ENCODE peak calls at places on chromosomes 2 and 18, in nine cellular contexts. P, L, T, F, I, S, B, K and H are unnamed samples. For H3K4me1 and H3K27me3, the result is how much of the 10 kb centered on the place peaks cover.

GRCh38 chr18:73662440-73662839 is 485.2 kb downstream of the FBXO15 start:
- DNase-seq in T (no peak), K (no peak), F (no peak), I (no peak), L (no peak), B (no peak), S (no peak), P (no peak), H (no peak)

GRCh38 chr2:219627105-219628100 is at the start of gene SLC4A3:
- DNase-seq in S (no peak), T (no peak), K (peak), F (peak), P (peak), I (peak), L (no peak), B (peak), H (peak)

GRCh38 chr2:74587664-74588277 is 33.3 kb downstream of the DOK1 start:
- DNase-seq in S (peak), K (peak), F (peak), T (peak), I (peak), P (peak), B (peak), L (peak), H (peak)

GRCh38 chr2:161586517-161587167 is 37.6 kb upstream of the SLC4A10 start:
- DNase-seq in K (peak), B (peak), I (peak), T (peak), L (peak), P (peak), F (peak), S (peak), H (peak)

GRCh38 chr18:13530879-13531387 is 195.4 kb downstream of the FAM210A start:
- DNase-seq in F (peak), B (peak), L (peak), P (no peak), T (peak), I (peak), S (peak), K (peak), H (peak)

GRCh38 chr2:214127178-214127970 is 283.5 kb upstream of the VWC2L start:
- DNase-seq in S (no peak), I (peak), K (no peak), T (no peak), L (peak), B (peak), F (peak), P (no peak), H (peak)

GRCh38 chr2:235575904-235576303 is 82.1 kb downstream of the AGAP1 start:
- DNase-seq in B (no peak), P (no peak), L (no peak), F (no peak), K (no peak), S (no peak), T (no peak), I (no peak), H (no peak)

GRCh38 chr2:236547725-236548124 is 21.9 kb upstream of the ACKR3 start:
- DNase-seq in L (no peak), F (no peak), B (no peak), S (no peak), K (no peak), P (no peak), T (no peak), I (no peak), H (no peak)

GRCh38 chr2:112175958-112176573 is 37.9 kb downstream of the FBLN7 start:
- DNase-seq in K (no peak), P (no peak), S (no peak), F (no peak), I (no peak), B (no peak), L (no peak), T (no peak), H (no peak)

GRCh38 chr2:72892506-72893173 is 5.4 kb downstream of the SPR start:
- DNase-seq in P (peak), K (peak), L (peak), T (peak), B (peak), S (no peak), F (peak), I (peak), H (peak)

GRCh38 chr2:42924436-42924897 is 132.1 kb upstream of the HAAO start:
- DNase-seq in L (no peak), P (no peak), T (no peak), S (no peak), F (no peak), K (no peak), I (no peak), B (no peak), H (no peak)

GRCh38 chr2:45303417-45304202 is 294.4 kb upstream of the SIX2 start:
- DNase-seq in I (no peak), F (no peak), S (no peak), B (no peak), P (no peak), K (no peak), T (no peak), L (no peak), H (no peak)

GRCh38 chr2:58521803-58522602 is 280.9 kb upstream of the FANCL start:
- DNase-seq in S (no peak), I (no peak), B (peak), K (peak), P (no peak), T (peak), L (no peak), F (peak), H (no peak)

GRCh38 chr18:2424420-2424819 is 146.9 kb downstream of the METTL4 start:
- DNase-seq in S (no peak), T (no peak), K (no peak), I (no peak), B (peak), P (no peak), L (no peak), F (peak), H (no peak)

GRCh38 chr2:226905718-226906438 is 70.0 kb downstream of the RHBDD1 start:
- DNase-seq in T (peak), F (no peak), P (no peak), K (no peak), B (no peak), L (no peak), S (no peak), I (no peak), H (no peak)

GRCh38 chr2:138071720-138072719 is 107.7 kb downstream of the HNMT start:
- DNase-seq in L (peak), F (peak), B (no peak), T (no peak), P (no peak), S (no peak), I (peak), K (no peak), H (no peak)

GRCh38 chr18:28404721-28405120 is 227.8 kb upstream of the CDH2 start:
- DNase-seq in K (no peak), T (no peak), L (no peak), I (no peak), P (no peak), S (no peak), B (peak), F (no peak), H (no peak)

GRCh38 chr2:32852821-32853220 is 93.9 kb upstream of the LTBP1 start:
- DNase-seq in P (no peak), L (no peak), T (no peak), I (no peak), K (no peak), F (no peak), B (peak), S (no peak), H (no peak)

GRCh38 chr2:99900589-99900988 is 241.8 kb downstream of the AFF3 start:
- DNase-seq in T (no peak), F (no peak), B (no peak), K (no peak), S (no peak), L (no peak), P (no peak), I (no peak), H (no peak)

GRCh38 chr18:72941001-72941400 is 73.2 kb upstream of the NETO1 start:
- DNase-seq in T (no peak), I (no peak), K (no peak), S (no peak), P (no peak), L (no peak), F (peak), B (no peak), H (peak)

GRCh38 chr2:73291093-73291460 is 2.3 kb downstream of the EGR4 start:
- DNase-seq in L (peak), T (peak), S (no peak), B (peak), K (peak), P (peak), F (peak), I (peak), H (peak)

GRCh38 chr2:163856941-163857340 is 121.1 kb upstream of the FIGN start:
- DNase-seq in B (peak), P (no peak), S (no peak), I (no peak), K (no peak), L (peak), T (no peak), F (peak), H (peak)

GRCh38 chr18:76620326-76620813 is 125.3 kb upstream of the ZNF516 start:
- DNase-seq in S (peak), K (no peak), T (peak), I (peak), F (no peak), P (peak), L (peak), B (peak), H (peak)

GRCh38 chr2:54013996-54014395 is 43.2 kb upstream of the PSME4 start:
- DNase-seq in S (no peak), K (no peak), I (no peak), P (no peak), L (no peak), T (no peak), F (no peak), B (no peak), H (no peak)

GRCh38 chr2:201235865-201236811 is 24.2 kb upstream of the CASP8 start:
- DNase-seq in P (peak), S (no peak), K (peak), F (peak), I (peak), L (peak), B (peak), T (peak), H (peak)

GRCh38 chr2:149375801-149376349 is 45.5 kb downstream of the LYPD6 start:
- DNase-seq in B (peak), K (peak), F (no peak), I (no peak), T (no peak), S (no peak), P (no peak), L (no peak), H (peak)

GRCh38 chr2:153145470-153145869 is 333.1 kb downstream of the RPRM start:
- DNase-seq in L (no peak), S (no peak), P (no peak), T (no peak), B (no peak), F (no peak), I (no peak), K (no peak), H (no peak)

GRCh38 chr2:112701092-112701491 is 19.7 kb upstream of the NT5DC4 start:
- DNase-seq in T (no peak), F (no peak), B (no peak), S (no peak), L (peak), K (no peak), P (peak), I (peak), H (no peak)

GRCh38 chr2:21118302-21118920 is 5.4 kb upstream of the TDRD15 start:
- DNase-seq in P (peak), L (peak), S (peak), B (peak), I (peak), F (peak), K (peak), T (peak), H (peak)

GRCh38 chr2:3651686-3652516 is 6.1 kb upstream of the ALLC start:
- DNase-seq in T (peak), I (no peak), P (no peak), F (peak), B (peak), L (peak), K (peak), S (no peak), H (no peak)

GRCh38 chr2:126029316-126029715 is 626.6 kb upstream of the GYPC start:
- DNase-seq in T (peak), S (no peak), L (no peak), P (no peak), I (no peak), B (no peak), F (no peak), K (no peak), H (no peak)

DNA sequence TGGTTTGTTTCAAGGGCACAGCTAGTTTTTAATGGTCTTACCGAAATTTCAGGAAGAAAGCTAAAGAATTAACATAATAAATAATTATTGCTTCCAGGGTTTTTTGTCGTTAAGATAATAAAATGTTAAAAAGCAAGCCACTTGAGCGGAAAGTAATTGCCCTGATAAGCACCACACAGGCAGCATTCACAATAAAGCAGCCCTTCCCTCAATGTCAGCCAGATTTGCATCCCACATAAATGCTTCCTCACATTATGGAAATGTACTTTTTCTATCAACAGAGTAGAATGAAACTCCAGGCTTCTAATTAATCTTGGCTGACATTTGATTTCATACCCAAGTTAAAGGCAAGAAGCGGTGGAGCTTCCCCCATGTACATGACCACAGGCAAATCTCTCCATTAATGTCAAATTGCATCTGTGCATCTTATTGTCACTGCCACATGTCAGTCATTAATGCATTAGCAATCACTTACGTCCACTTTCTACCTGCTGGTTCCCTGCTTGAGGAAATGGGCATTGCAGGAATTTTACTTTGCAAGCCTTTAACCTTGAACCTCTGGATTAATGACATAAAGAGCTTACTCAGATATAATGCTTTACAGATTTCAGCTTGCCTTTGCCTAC is 26.2 kb downstream of the PTPRM start:
- DNase-seq in K (peak), S (no peak), P (no peak), T (no peak), F (no peak), B (no peak), I (no peak), L (no peak), H (no peak)
- H3K4me1 ChIP-seq in K (under half), S (under half), P (under half), T (under half), F (under half), B (under half), I (under half), L (under half), H (under half)

GRCh38 chr2:231924889-231925275 is 1.3 kb downstream of the NPPC start:
- DNase-seq in I (no peak), P (no peak), B (no peak), L (no peak), K (peak), S (no peak), T (no peak), F (no peak), H (no peak)

GRCh38 chr2:231926761-231927565 is 767 bp upstream of the NPPC start:
- DNase-seq in L (no peak), T (no peak), F (peak), K (peak), S (no peak), B (peak), I (peak), P (no peak), H (no peak)

GRCh38 chr2:231927566-231927890 is 1.3 kb upstream of the NPPC start:
- DNase-seq in B (no peak), K (no peak), I (no peak), F (no peak), T (no peak), S (no peak), L (no peak), P (no peak), H (no peak)

GRCh38 chr2:231925303-231926179 is 655 bp downstream of the NPPC start:
- DNase-seq in B (peak), L (peak), K (peak), F (peak), I (peak), P (peak), T (peak), S (peak), H (peak)

GRCh38 chr2:231926180-231926741 is at the start of gene NPPC:
- DNase-seq in K (peak), P (peak), T (peak), L (peak), I (peak), S (no peak), F (peak), B (peak), H (peak)
- H3K27me3 ChIP-seq in K (under half), P (half or more), T (under half), L (half or more), I (half or more), S (under half), F (under half), B (under half), H (half or more)

DNA sequence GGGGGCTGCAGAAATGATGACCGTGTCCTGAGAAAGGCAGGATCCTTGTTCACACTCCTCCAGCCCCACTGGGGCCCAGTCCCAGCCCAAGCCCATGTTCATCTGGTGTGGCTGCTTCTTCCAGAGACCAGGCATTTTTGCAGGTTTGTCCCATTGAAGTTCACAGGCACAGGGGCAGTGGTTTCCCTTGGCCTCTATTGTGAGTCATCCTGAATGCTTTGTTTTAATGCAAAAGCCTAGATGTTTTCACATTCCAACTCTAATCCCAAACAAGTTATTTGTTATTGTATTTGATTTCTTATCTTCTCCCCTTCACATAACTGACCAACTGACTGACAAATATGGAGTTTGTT is 426.4 kb upstream of the ID2 start:
- DNase-seq in K (no peak), P (no peak), L (no peak), I (peak), S (no peak), F (no peak), B (peak), T (no peak), H (peak)
- H3K9ac ChIP-seq in K (no peak), P (no peak), L (no peak), I (no peak), S (no peak), F (no peak), B (no peak), T (no peak), H (no peak)

GRCh38 chr2:191467113-191467512 is 210.8 kb upstream of the NABP1 start:
- DNase-seq in B (no peak), K (no peak), S (no peak), T (no peak), F (no peak), L (no peak), P (no peak), I (no peak), H (no peak)

GRCh38 chr2:191459158-191459557 is 214.0 kb downstream of the MYO1B start:
- DNase-seq in B (no peak), P (no peak), I (no peak), K (no peak), F (no peak), L (no peak), T (no peak), S (no peak), H (no peak)

GRCh38 chr2:191463790-191464189 is 214.1 kb upstream of the NABP1 start:
- DNase-seq in T (no peak), S (no peak), F (no peak), B (no peak), K (no peak), L (no peak), P (no peak), I (no peak), H (no peak)

DNA sequence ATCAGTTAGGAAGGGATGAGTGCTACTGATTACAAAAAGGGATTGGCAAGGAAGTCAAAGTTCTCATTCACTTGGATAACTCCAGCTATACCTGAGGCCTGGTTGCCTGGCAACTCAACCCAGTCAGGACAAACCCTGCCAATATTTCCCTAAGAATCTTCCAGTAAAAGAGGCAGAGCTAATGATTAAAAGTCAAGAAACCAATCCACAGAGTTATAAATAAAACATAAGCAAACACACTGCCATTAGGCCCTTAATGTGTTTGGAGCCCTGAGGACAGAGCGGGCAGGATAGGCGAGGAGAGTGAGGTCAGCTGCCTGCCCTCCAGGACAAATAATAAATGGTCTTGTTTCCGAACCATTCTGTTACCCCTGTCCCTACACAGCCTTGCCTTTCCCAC is 215.6 kb upstream of the NABP1 start:
- DNase-seq in F (no peak), K (no peak), S (no peak), L (no peak), T (no peak), P (no peak), B (no peak), I (no peak), H (no peak)
- H3K4me1 ChIP-seq in F (under half), K (under half), S (under half), L (under half), T (under half), P (under half), B (under half), I (under half), H (under half)

GRCh38 chr2:61167587-61167986 is 5.6 kb downstream of the C2orf74 start:
- DNase-seq in F (no peak), L (no peak), B (no peak), T (no peak), P (peak), S (no peak), K (no peak), I (no peak), H (no peak)

GRCh38 chr2:61165946-61166345 is 4.0 kb downstream of the C2orf74 start:
- DNase-seq in F (no peak), L (no peak), K (no peak), S (no peak), I (peak), P (peak), T (no peak), B (no peak), H (no peak)

GRCh38 chr2:61161888-61162287 is at the start of gene C2orf74:
- DNase-seq in T (no peak), L (no peak), S (no peak), P (no peak), I (no peak), F (no peak), B (no peak), K (no peak), H (no peak)

GRCh38 chr2:61158356-61158944 is 3.5 kb upstream of the C2orf74 start:
- DNase-seq in S (no peak), B (no peak), L (no peak), F (no peak), T (no peak), I (no peak), K (no peak), P (no peak), H (no peak)

GRCh38 chr2:61162721-61163120 is 733 bp downstream of the C2orf74 start:
- DNase-seq in I (no peak), P (no peak), S (no peak), B (no peak), F (no peak), L (no peak), T (no peak), K (no peak), H (no peak)
- H3K27me3 ChIP-seq in I (under half), P (under half), S (under half), B (under half), F (under half), L (under half), T (under half), K (under half), H (under half)